ENCODE peak calls at places on chromosomes 5 and 9, in four cellular contexts. E is fibroblast of mammary gland, S is neural progenitor cell, P is HuH-7.5. X is an unnamed sample.

GRCh38 chr5:39943811-39944210 is 519.0 kb upstream of the DAB2 start:
- DNase-seq in E (peak; percentile 44), P (no peak), S (no peak), X (no peak)

GRCh38 chr9:19162956-19163355 is 35.7 kb upstream of the PLIN2 start:
- DNase-seq in E (peak; percentile 78), S (no peak), P (no peak), X (peak; percentile 79)

GRCh38 chr5:38554860-38555259 is 1.6 kb downstream of the LIFR start:
- DNase-seq in S (no peak), P (no peak), E (no peak), X (no peak)

GRCh38 chr9:89874351-89875321 is 269.8 kb downstream of the GADD45G start:
- DNase-seq in S (peak; percentile 38), E (no peak), P (no peak), X (no peak)

GRCh38 chr5:161846731-161847130 is 1.2 kb upstream of the GABRA1 start:
- DNase-seq in E (no peak), P (no peak), S (peak; percentile 86), X (peak; percentile 6)

GRCh38 chr5:168885324-168886120 is 306.4 kb upstream of the PANK3 start:
- DNase-seq in S (peak; percentile 67), P (no peak), E (no peak), X (peak; percentile 91)

GRCh38 chr5:90096415-90097081 is 313.0 kb downstream of the CETN3 start:
- DNase-seq in S (no peak), E (peak; percentile 69), P (no peak), X (peak; percentile 63)

GRCh38 chr9:114989600-114990410 is 59.4 kb upstream of the TNFSF8 start:
- DNase-seq in S (no peak), E (no peak), P (no peak), X (no peak)

GRCh38 chr5:147307170-147307569 is 72.3 kb downstream of the STK32A start:
- DNase-seq in P (no peak), S (no peak), E (no peak), X (no peak)

GRCh38 chr5:59665086-59665831 is 228.3 kb downstream of the PDE4D start:
- DNase-seq in E (peak; percentile 12), P (no peak), S (no peak), X (no peak)

GRCh38 chr9:109467936-109468335 is 30.2 kb downstream of the PTPN3 start:
- DNase-seq in E (no peak), P (no peak), S (peak; percentile 59), X (peak; percentile 48)

GRCh38 chr9:28668158-28668557 is 1094.9 kb upstream of the C9orf72 start:
- DNase-seq in S (no peak), P (no peak), E (no peak), X (no peak)

GRCh38 chr9:6973762-6974161 is 216.0 kb downstream of the KDM4C start:
- DNase-seq in S (no peak), P (no peak), E (peak; percentile 77), X (no peak)

GRCh38 chr5:171601266-171601881 is 181.9 kb downstream of the FGF18 start:
- DNase-seq in E (no peak), P (no peak), S (no peak), X (no peak)

GRCh38 chr9:33446507-33447403 is 638 bp downstream of the AQP3 start:
- DNase-seq in S (peak; percentile 20), E (peak; percentile 59), P (peak; percentile 75), X (peak; percentile 54)

GRCh38 chr9:21316860-21317259 is 11.7 kb upstream of the IFNA5 start:
- DNase-seq in S (no peak), E (no peak), P (no peak), X (no peak)